ENCODE peak calls at places on chromosome 18, in seven cellular contexts. One of them, this sample, is unnamed.
A peak's percentile ranks its signal among the peaks of the same experiment; 100 is the strongest.

GRCh38 chr18:34857310-34857709 is 147.2 kb downstream of the DTNA start:
- DNase-seq in body of pancreas: no peak
- DNase-seq in A549: no peak
- DNase-seq in RWPE1: no peak
- DNase-seq in anterior cingulate cortex: no peak
- DNase-seq in kidney: no peak
- DNase-seq in esophagus squamous epithelium: no peak
- DNase-seq in this sample: no peak

GRCh38 chr18:10559566-10560456 is 34.0 kb downstream of the NAPG start:
- DNase-seq in body of pancreas: no peak
- DNase-seq in A549: no peak
- DNase-seq in RWPE1: no peak
- DNase-seq in anterior cingulate cortex: no peak
- DNase-seq in kidney: no peak
- DNase-seq in esophagus squamous epithelium: no peak
- DNase-seq in this sample: peak; percentile 15

GRCh38 chr18:21851327-21851961 is 110.9 kb downstream of the MIB1 start:
- DNase-seq in body of pancreas: no peak
- DNase-seq in A549: no peak
- DNase-seq in RWPE1: peak; percentile 8
- DNase-seq in anterior cingulate cortex: no peak
- DNase-seq in kidney: no peak
- DNase-seq in esophagus squamous epithelium: no peak
- DNase-seq in this sample: peak; percentile 1

GRCh38 chr18:44238911-44239310 is 441.8 kb upstream of the SETBP1 start:
- DNase-seq in body of pancreas: no peak
- DNase-seq in A549: no peak
- DNase-seq in RWPE1: no peak
- DNase-seq in anterior cingulate cortex: no peak
- DNase-seq in kidney: no peak
- DNase-seq in esophagus squamous epithelium: no peak
- DNase-seq in this sample: no peak

GRCh38 chr18:59461171-59461570 is 102.1 kb upstream of the LMAN1 start:
- DNase-seq in body of pancreas: no peak
- DNase-seq in A549: no peak
- DNase-seq in RWPE1: peak; percentile 52
- DNase-seq in anterior cingulate cortex: no peak
- DNase-seq in kidney: no peak
- DNase-seq in esophagus squamous epithelium: no peak
- DNase-seq in this sample: no peak

GRCh38 chr18:76416935-76417334 is 78.1 kb downstream of the ZNF516 start:
- DNase-seq in body of pancreas: no peak
- DNase-seq in A549: no peak
- DNase-seq in RWPE1: no peak
- DNase-seq in anterior cingulate cortex: no peak
- DNase-seq in kidney: peak; percentile 76
- DNase-seq in esophagus squamous epithelium: no peak
- DNase-seq in this sample: no peak

GRCh38 chr18:59820663-59821062 is 79.1 kb upstream of the PMAIP1 start:
- DNase-seq in body of pancreas: no peak
- DNase-seq in A549: no peak
- DNase-seq in RWPE1: no peak
- DNase-seq in anterior cingulate cortex: no peak
- DNase-seq in kidney: no peak
- DNase-seq in esophagus squamous epithelium: no peak
- DNase-seq in this sample: no peak

GRCh38 chr18:57864615-57865121 is 61.6 kb upstream of the ATP8B1 start:
- DNase-seq in body of pancreas: no peak
- DNase-seq in A549: no peak
- DNase-seq in RWPE1: peak; percentile 3
- DNase-seq in anterior cingulate cortex: no peak
- DNase-seq in kidney: no peak
- DNase-seq in esophagus squamous epithelium: no peak
- DNase-seq in this sample: no peak

GRCh38 chr18:68449292-68449691 is 265.6 kb downstream of the TMX3 start:
- DNase-seq in body of pancreas: no peak
- DNase-seq in A549: no peak
- DNase-seq in RWPE1: no peak
- DNase-seq in anterior cingulate cortex: no peak
- DNase-seq in kidney: no peak
- DNase-seq in esophagus squamous epithelium: no peak
- DNase-seq in this sample: no peak

GRCh38 chr18:59783138-59783537 is 85.9 kb upstream of the CCBE1 start:
- DNase-seq in body of pancreas: no peak
- DNase-seq in A549: peak; percentile 27
- DNase-seq in RWPE1: no peak
- DNase-seq in anterior cingulate cortex: no peak
- DNase-seq in kidney: no peak
- DNase-seq in esophagus squamous epithelium: no peak
- DNase-seq in this sample: peak; percentile 17

GRCh38 chr18:5197032-5197434 is at the start of gene AKAIN1:
- DNase-seq in body of pancreas: peak; percentile 17
- DNase-seq in A549: peak; percentile 0
- DNase-seq in RWPE1: peak; percentile 17
- DNase-seq in anterior cingulate cortex: no peak
- DNase-seq in kidney: peak; percentile 65
- DNase-seq in esophagus squamous epithelium: no peak
- DNase-seq in this sample: no peak

GRCh38 chr18:5890261-5890605 is 5.1 kb downstream of the TMEM200C start:
- DNase-seq in body of pancreas: peak; percentile 37
- DNase-seq in A549: no peak
- DNase-seq in RWPE1: no peak
- DNase-seq in anterior cingulate cortex: no peak
- DNase-seq in kidney: peak; percentile 72
- DNase-seq in esophagus squamous epithelium: no peak
- DNase-seq in this sample: no peak

GRCh38 chr18:55119434-55119833 is 160.2 kb upstream of the CCDC68 start:
- DNase-seq in body of pancreas: no peak
- DNase-seq in A549: no peak
- DNase-seq in RWPE1: no peak
- DNase-seq in anterior cingulate cortex: no peak
- DNase-seq in kidney: no peak
- DNase-seq in esophagus squamous epithelium: no peak
- DNase-seq in this sample: no peak

GRCh38 chr18:54358495-54358793 is 738 bp downstream of the C18orf54 start:
- DNase-seq in body of pancreas: no peak
- DNase-seq in A549: peak; percentile 12
- DNase-seq in RWPE1: no peak
- DNase-seq in anterior cingulate cortex: no peak
- DNase-seq in kidney: peak; percentile 71
- DNase-seq in esophagus squamous epithelium: no peak
- DNase-seq in this sample: no peak

GRCh38 chr18:77080283-77080682 is 52.3 kb downstream of the MBP start:
- DNase-seq in body of pancreas: no peak
- DNase-seq in A549: no peak
- DNase-seq in RWPE1: no peak
- DNase-seq in anterior cingulate cortex: no peak
- DNase-seq in kidney: no peak
- DNase-seq in esophagus squamous epithelium: peak; percentile 17
- DNase-seq in this sample: peak; percentile 70

GRCh38 chr18:77071711-77072292 is 60.8 kb downstream of the MBP start:
- DNase-seq in body of pancreas: peak; percentile 70
- DNase-seq in A549: peak; percentile 21
- DNase-seq in RWPE1: no peak
- DNase-seq in anterior cingulate cortex: no peak
- DNase-seq in kidney: no peak
- DNase-seq in esophagus squamous epithelium: no peak
- DNase-seq in this sample: no peak

GRCh38 chr18:50418650-50419049 is 43.8 kb downstream of the SKA1 start:
- DNase-seq in body of pancreas: no peak
- DNase-seq in A549: no peak
- DNase-seq in RWPE1: no peak
- DNase-seq in anterior cingulate cortex: no peak
- DNase-seq in kidney: no peak
- DNase-seq in esophagus squamous epithelium: no peak
- DNase-seq in this sample: no peak

GRCh38 chr18:63511285-63511684 is 30.9 kb upstream of the SERPINB12 start:
- DNase-seq in body of pancreas: no peak
- DNase-seq in A549: peak; percentile 13
- DNase-seq in RWPE1: peak; percentile 28
- DNase-seq in anterior cingulate cortex: peak; percentile 2
- DNase-seq in kidney: no peak
- DNase-seq in esophagus squamous epithelium: no peak
- DNase-seq in this sample: no peak

GRCh38 chr18:1092228-1092627 is 187.6 kb downstream of the ADCYAP1 start:
- DNase-seq in body of pancreas: peak; percentile 22
- DNase-seq in A549: no peak
- DNase-seq in RWPE1: peak; percentile 15
- DNase-seq in anterior cingulate cortex: no peak
- DNase-seq in kidney: no peak
- DNase-seq in esophagus squamous epithelium: no peak
- DNase-seq in this sample: no peak

GRCh38 chr18:9101730-9102390 is 639 bp upstream of the NDUFV2 start:
- DNase-seq in body of pancreas: peak; percentile 33
- DNase-seq in A549: peak; percentile 29
- DNase-seq in RWPE1: peak; percentile 38
- DNase-seq in anterior cingulate cortex: no peak
- DNase-seq in kidney: no peak
- DNase-seq in esophagus squamous epithelium: no peak
- DNase-seq in this sample: no peak

GRCh38 chr18:24414349-24415003 is 12.0 kb upstream of the IMPACT start:
- DNase-seq in body of pancreas: no peak
- DNase-seq in A549: no peak
- DNase-seq in RWPE1: no peak
- DNase-seq in anterior cingulate cortex: no peak
- DNase-seq in kidney: no peak
- DNase-seq in esophagus squamous epithelium: no peak
- DNase-seq in this sample: no peak

GRCh38 chr18:4125939-4126250 is 329.2 kb downstream of the DLGAP1 start:
- DNase-seq in body of pancreas: no peak
- DNase-seq in A549: no peak
- DNase-seq in RWPE1: no peak
- DNase-seq in anterior cingulate cortex: no peak
- DNase-seq in kidney: no peak
- DNase-seq in esophagus squamous epithelium: no peak
- DNase-seq in this sample: no peak

GRCh38 chr18:72942766-72943165 is 75.0 kb upstream of the NETO1 start:
- DNase-seq in body of pancreas: no peak
- DNase-seq in A549: no peak
- DNase-seq in RWPE1: peak; percentile 27
- DNase-seq in anterior cingulate cortex: no peak
- DNase-seq in kidney: no peak
- DNase-seq in esophagus squamous epithelium: no peak
- DNase-seq in this sample: no peak

GRCh38 chr18:9237982-9238381 is 96.6 kb upstream of the TWSG1 start:
- DNase-seq in body of pancreas: no peak
- DNase-seq in A549: no peak
- DNase-seq in RWPE1: no peak
- DNase-seq in anterior cingulate cortex: no peak
- DNase-seq in kidney: no peak
- DNase-seq in esophagus squamous epithelium: no peak
- DNase-seq in this sample: no peak

GRCh38 chr18:10304853-10305252 is 149.6 kb upstream of the APCDD1 start:
- DNase-seq in body of pancreas: peak; percentile 37
- DNase-seq in A549: no peak
- DNase-seq in RWPE1: peak; percentile 33
- DNase-seq in anterior cingulate cortex: no peak
- DNase-seq in kidney: no peak
- DNase-seq in esophagus squamous epithelium: no peak
- DNase-seq in this sample: no peak

GRCh38 chr18:13660510-13660909 is 65.8 kb downstream of the FAM210A start:
- DNase-seq in body of pancreas: no peak
- DNase-seq in A549: no peak
- DNase-seq in RWPE1: no peak
- DNase-seq in anterior cingulate cortex: no peak
- DNase-seq in kidney: no peak
- DNase-seq in esophagus squamous epithelium: no peak
- DNase-seq in this sample: no peak

GRCh38 chr18:57737661-57738060 is 65.5 kb downstream of the ATP8B1 start:
- DNase-seq in body of pancreas: peak; percentile 69
- DNase-seq in A549: peak; percentile 60
- DNase-seq in RWPE1: peak; percentile 48
- DNase-seq in anterior cingulate cortex: peak; percentile 2
- DNase-seq in kidney: peak; percentile 86
- DNase-seq in esophagus squamous epithelium: peak; percentile 6
- DNase-seq in this sample: no peak

GRCh38 chr18:73352546-73352945 is 484.8 kb upstream of the NETO1 start:
- DNase-seq in body of pancreas: no peak
- DNase-seq in A549: no peak
- DNase-seq in RWPE1: no peak
- DNase-seq in anterior cingulate cortex: no peak
- DNase-seq in kidney: no peak
- DNase-seq in esophagus squamous epithelium: no peak
- DNase-seq in this sample: no peak

GRCh38 chr18:22465859-22466602 is 48.3 kb upstream of the CTAGE1 start:
- DNase-seq in body of pancreas: peak; percentile 42
- DNase-seq in A549: peak; percentile 69
- DNase-seq in RWPE1: peak; percentile 84
- DNase-seq in anterior cingulate cortex: no peak
- DNase-seq in kidney: no peak
- DNase-seq in esophagus squamous epithelium: no peak
- DNase-seq in this sample: no peak

GRCh38 chr18:77012751-77013550 is 119.6 kb downstream of the MBP start:
- DNase-seq in body of pancreas: no peak
- DNase-seq in A549: no peak
- DNase-seq in RWPE1: peak; percentile 4
- DNase-seq in anterior cingulate cortex: no peak
- DNase-seq in kidney: no peak
- DNase-seq in esophagus squamous epithelium: no peak
- DNase-seq in this sample: no peak

GRCh38 chr18:61845212-61845611 is 47.6 kb downstream of the RNF152 start:
- DNase-seq in body of pancreas: no peak
- DNase-seq in A549: no peak
- DNase-seq in RWPE1: no peak
- DNase-seq in anterior cingulate cortex: no peak
- DNase-seq in kidney: no peak
- DNase-seq in esophagus squamous epithelium: no peak
- DNase-seq in this sample: no peak

GRCh38 chr18:29361843-29362242 is 1184.9 kb upstream of the CDH2 start:
- DNase-seq in body of pancreas: no peak
- DNase-seq in A549: no peak
- DNase-seq in RWPE1: no peak
- DNase-seq in anterior cingulate cortex: no peak
- DNase-seq in kidney: peak; percentile 71
- DNase-seq in esophagus squamous epithelium: no peak
- DNase-seq in this sample: no peak

GRCh38 chr18:6877288-6877687 is 147.8 kb downstream of the ARHGAP28 start:
- DNase-seq in body of pancreas: no peak
- DNase-seq in A549: no peak
- DNase-seq in RWPE1: no peak
- DNase-seq in anterior cingulate cortex: no peak
- DNase-seq in kidney: no peak
- DNase-seq in esophagus squamous epithelium: no peak
- DNase-seq in this sample: no peak

GRCh38 chr18:8771930-8772329 is 66.6 kb downstream of the MTCL1 start:
- DNase-seq in body of pancreas: peak; percentile 73
- DNase-seq in A549: no peak
- DNase-seq in RWPE1: no peak
- DNase-seq in anterior cingulate cortex: no peak
- DNase-seq in kidney: no peak
- DNase-seq in esophagus squamous epithelium: no peak
- DNase-seq in this sample: no peak

GRCh38 chr18:25164837-25165791 is 186.9 kb downstream of the ZNF521 start:
- DNase-seq in body of pancreas: no peak
- DNase-seq in A549: no peak
- DNase-seq in RWPE1: no peak
- DNase-seq in anterior cingulate cortex: no peak
- DNase-seq in kidney: no peak
- DNase-seq in esophagus squamous epithelium: no peak
- DNase-seq in this sample: no peak

This sample was measured in memory B cell.